ENCODE peak calls at places on chromosomes 11 and 22, in five cellular contexts. One of them, this sample, is unnamed.

GRCh38 chr11:34426766-34427170 is 12.0 kb upstream of the CAT start:
- ATAC-seq in CD8-positive, alpha-beta T cell: no peak
- ATAC-seq in lower lobe of right lung: no peak
- ATAC-seq in psoas muscle: peak
- ATAC-seq in A549: peak
- ATAC-seq in this sample: peak

GRCh38 chr11:27055065-27055682 is 14.6 kb downstream of the BBOX1 start:
- ATAC-seq in psoas muscle: no peak
- ATAC-seq in A549: peak
- ATAC-seq in CD8-positive, alpha-beta T cell: no peak
- ATAC-seq in lower lobe of right lung: no peak
- ATAC-seq in this sample: no peak

GRCh38 chr11:118207079-118207478 is 17.7 kb downstream of the JAML start:
- ATAC-seq in A549: no peak
- ATAC-seq in psoas muscle: no peak
- ATAC-seq in lower lobe of right lung: no peak
- ATAC-seq in CD8-positive, alpha-beta T cell: no peak
- ATAC-seq in this sample: no peak

GRCh38 chr22:30947821-30948454 is 20.6 kb downstream of the MORC2 start:
- ATAC-seq in A549: peak
- ATAC-seq in CD8-positive, alpha-beta T cell: peak
- ATAC-seq in psoas muscle: peak
- ATAC-seq in lower lobe of right lung: peak
- ATAC-seq in this sample: peak

GRCh38 chr11:107719557-107720304 is 7.9 kb upstream of the SLN start:
- ATAC-seq in A549: peak
- ATAC-seq in CD8-positive, alpha-beta T cell: no peak
- ATAC-seq in psoas muscle: peak
- ATAC-seq in lower lobe of right lung: no peak
- ATAC-seq in this sample: peak

GRCh38 chr22:45608763-45609180 is 62.9 kb upstream of the ATXN10 start:
- ATAC-seq in CD8-positive, alpha-beta T cell: peak
- ATAC-seq in A549: no peak
- ATAC-seq in lower lobe of right lung: no peak
- ATAC-seq in psoas muscle: peak
- ATAC-seq in this sample: no peak

GRCh38 chr22:23742505-23743264 is 8.2 kb downstream of the ZNF70 start:
- ATAC-seq in CD8-positive, alpha-beta T cell: no peak
- ATAC-seq in A549: no peak
- ATAC-seq in psoas muscle: peak
- ATAC-seq in lower lobe of right lung: no peak
- ATAC-seq in this sample: no peak

GRCh38 chr11:82927264-82927880 is 25.8 kb downstream of the DDIAS start:
- ATAC-seq in lower lobe of right lung: peak
- ATAC-seq in psoas muscle: no peak
- ATAC-seq in A549: peak
- ATAC-seq in CD8-positive, alpha-beta T cell: peak
- ATAC-seq in this sample: peak

GRCh38 chr11:57597971-57598830 is 716 bp downstream of the SERPING1 start:
- ATAC-seq in lower lobe of right lung: peak
- ATAC-seq in A549: peak
- ATAC-seq in psoas muscle: peak
- ATAC-seq in CD8-positive, alpha-beta T cell: no peak
- ATAC-seq in this sample: peak

GRCh38 chr11:92504004-92504403 is 279.4 kb downstream of the FAT3 start:
- ATAC-seq in A549: no peak
- ATAC-seq in lower lobe of right lung: no peak
- ATAC-seq in CD8-positive, alpha-beta T cell: no peak
- ATAC-seq in psoas muscle: no peak
- ATAC-seq in this sample: no peak

GRCh38 chr11:102767800-102768199 is 12.6 kb downstream of the MMP10 start:
- ATAC-seq in lower lobe of right lung: no peak
- ATAC-seq in psoas muscle: no peak
- ATAC-seq in A549: no peak
- ATAC-seq in CD8-positive, alpha-beta T cell: no peak
- ATAC-seq in this sample: no peak

GRCh38 chr11:78354741-78355705 is 62.6 kb downstream of the GAB2 start:
- ATAC-seq in CD8-positive, alpha-beta T cell: no peak
- ATAC-seq in lower lobe of right lung: peak
- ATAC-seq in A549: no peak
- ATAC-seq in psoas muscle: no peak
- ATAC-seq in this sample: no peak

GRCh38 chr22:45192701-45193187 is 29.0 kb downstream of the NUP50 start:
- ATAC-seq in psoas muscle: no peak
- ATAC-seq in lower lobe of right lung: no peak
- ATAC-seq in A549: peak
- ATAC-seq in CD8-positive, alpha-beta T cell: no peak
- ATAC-seq in this sample: no peak

GRCh38 chr22:40231618-40232313 is 54.0 kb downstream of the TNRC6B start:
- ATAC-seq in lower lobe of right lung: no peak
- ATAC-seq in CD8-positive, alpha-beta T cell: no peak
- ATAC-seq in psoas muscle: peak
- ATAC-seq in A549: no peak
- ATAC-seq in this sample: no peak

GRCh38 chr11:79678780-79679468 is 238.1 kb upstream of the TENM4 start:
- ATAC-seq in lower lobe of right lung: no peak
- ATAC-seq in A549: no peak
- ATAC-seq in psoas muscle: no peak
- ATAC-seq in CD8-positive, alpha-beta T cell: no peak
- ATAC-seq in this sample: no peak

DNA sequence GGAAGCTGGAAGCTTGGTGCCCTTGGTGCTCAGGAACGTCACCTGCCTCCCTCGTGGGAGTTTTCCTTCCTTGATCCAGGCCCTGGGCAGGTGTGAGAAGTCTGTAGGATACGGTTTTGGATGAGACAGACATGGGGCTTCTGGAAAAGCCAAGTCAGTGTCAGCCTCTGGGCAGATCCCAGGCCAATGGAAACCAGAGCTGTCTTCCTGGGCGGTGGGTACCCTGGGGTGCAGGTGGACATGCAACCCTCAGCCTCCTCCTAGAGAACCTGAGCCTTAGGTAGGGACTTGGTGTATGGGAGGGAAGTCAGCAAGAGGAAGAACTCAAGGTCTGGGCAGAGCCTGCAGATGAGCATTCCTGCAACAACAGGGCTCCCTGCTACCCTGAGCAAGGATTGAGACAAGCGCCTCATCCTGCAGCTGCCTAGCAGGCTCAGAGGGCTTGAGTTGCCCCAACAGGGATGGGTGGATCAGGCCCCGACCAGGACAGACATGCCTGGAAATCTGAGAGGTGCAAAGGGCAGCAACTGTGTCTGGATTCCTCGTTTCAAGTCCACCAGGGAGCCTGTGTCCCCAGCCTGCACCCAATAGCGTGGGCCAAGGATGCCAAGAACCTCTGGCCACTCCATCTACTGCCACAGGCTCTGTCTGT is 37.6 kb upstream of the SYT13 start:
- ATAC-seq in CD8-positive, alpha-beta T cell: no peak
- ATAC-seq in A549: no peak
- ATAC-seq in lower lobe of right lung: no peak
- ATAC-seq in psoas muscle: no peak
- ATAC-seq in this sample: no peak
- H3K27ac ChIP-seq in CD8-positive, alpha-beta T cell: no peak
- H3K27ac ChIP-seq in A549: no peak
- H3K27ac ChIP-seq in lower lobe of right lung: no peak
- H3K27ac ChIP-seq in psoas muscle: no peak
- H3K27ac ChIP-seq in this sample: no peak

GRCh38 chr11:93529707-93530467 is 13.3 kb downstream of the SMCO4 start:
- ATAC-seq in CD8-positive, alpha-beta T cell: no peak
- ATAC-seq in psoas muscle: no peak
- ATAC-seq in lower lobe of right lung: peak
- ATAC-seq in A549: no peak
- ATAC-seq in this sample: peak
- H3K27ac ChIP-seq in CD8-positive, alpha-beta T cell: no peak
- H3K27ac ChIP-seq in psoas muscle: peak
- H3K27ac ChIP-seq in lower lobe of right lung: peak
- H3K27ac ChIP-seq in A549: no peak
- H3K27ac ChIP-seq in this sample: peak

DNA sequence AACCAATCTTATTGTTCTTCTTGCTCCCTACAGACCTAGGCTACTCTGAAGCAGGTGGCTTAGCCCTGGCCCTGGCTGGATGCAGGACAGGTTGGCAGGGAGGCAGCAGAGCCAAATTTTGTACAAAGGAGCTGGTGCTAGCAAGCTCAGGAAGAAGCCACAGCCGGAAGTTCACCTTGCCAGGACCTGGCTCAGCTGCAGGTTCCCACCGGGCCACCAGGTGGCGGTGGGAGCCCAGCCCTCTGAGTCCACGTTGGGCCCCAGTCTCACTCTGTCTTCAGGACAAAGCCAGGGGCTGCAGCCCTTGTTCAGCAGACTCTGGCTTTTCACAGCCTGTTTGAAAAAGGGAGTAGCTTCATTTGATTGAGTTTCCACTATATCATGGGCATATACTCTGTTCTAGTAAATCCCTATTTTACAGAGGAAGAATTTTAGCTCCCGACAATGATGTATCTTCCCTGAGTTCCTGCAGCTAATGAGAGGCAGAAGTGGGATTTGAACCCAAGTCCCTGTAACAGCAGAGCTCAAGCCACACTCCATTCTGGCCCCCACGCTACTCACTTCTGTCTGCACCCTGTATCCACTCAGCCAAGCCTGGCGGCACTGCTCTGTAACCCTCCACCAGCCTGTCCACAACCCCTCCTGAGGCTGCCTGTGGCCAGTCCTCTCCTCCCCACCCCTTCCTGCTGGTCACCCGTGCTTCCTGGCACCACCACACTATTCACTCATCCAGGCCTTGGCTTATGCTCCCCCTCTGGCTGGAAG is 3.3 kb downstream of the TKFC start:
- ATAC-seq in psoas muscle: peak
- ATAC-seq in CD8-positive, alpha-beta T cell: peak
- ATAC-seq in lower lobe of right lung: peak
- ATAC-seq in A549: peak
- ATAC-seq in this sample: peak
- H3K27ac ChIP-seq in psoas muscle: peak
- H3K27ac ChIP-seq in CD8-positive, alpha-beta T cell: no peak
- H3K27ac ChIP-seq in lower lobe of right lung: peak
- H3K27ac ChIP-seq in A549: peak
- H3K27ac ChIP-seq in this sample: peak

GRCh38 chr11:128181090-128181485 is 406.3 kb downstream of the ETS1 start:
- ATAC-seq in psoas muscle: no peak
- ATAC-seq in lower lobe of right lung: no peak
- ATAC-seq in A549: no peak
- ATAC-seq in CD8-positive, alpha-beta T cell: no peak
- ATAC-seq in this sample: no peak
- H3K27ac ChIP-seq in psoas muscle: no peak
- H3K27ac ChIP-seq in lower lobe of right lung: no peak
- H3K27ac ChIP-seq in A549: peak
- H3K27ac ChIP-seq in CD8-positive, alpha-beta T cell: no peak
- H3K27ac ChIP-seq in this sample: no peak

GRCh38 chr11:406796-407650 is 7.8 kb downstream of the SIGIRR start:
- ATAC-seq in CD8-positive, alpha-beta T cell: peak
- ATAC-seq in psoas muscle: peak
- ATAC-seq in A549: peak
- ATAC-seq in lower lobe of right lung: peak
- ATAC-seq in this sample: peak

GRCh38 chr11:404551-405264 is 10.1 kb downstream of the SIGIRR start:
- ATAC-seq in CD8-positive, alpha-beta T cell: no peak
- ATAC-seq in psoas muscle: no peak
- ATAC-seq in lower lobe of right lung: no peak
- ATAC-seq in A549: no peak
- ATAC-seq in this sample: no peak

GRCh38 chr11:405323-405975 is 9.3 kb downstream of the SIGIRR start:
- ATAC-seq in A549: no peak
- ATAC-seq in lower lobe of right lung: no peak
- ATAC-seq in psoas muscle: no peak
- ATAC-seq in CD8-positive, alpha-beta T cell: no peak
- ATAC-seq in this sample: no peak

GRCh38 chr11:407651-408080 is 7.1 kb downstream of the SIGIRR start:
- ATAC-seq in CD8-positive, alpha-beta T cell: peak
- ATAC-seq in psoas muscle: peak
- ATAC-seq in A549: peak
- ATAC-seq in lower lobe of right lung: peak
- ATAC-seq in this sample: no peak

GRCh38 chr11:405976-406795 is 8.6 kb downstream of the SIGIRR start:
- ATAC-seq in CD8-positive, alpha-beta T cell: no peak
- ATAC-seq in psoas muscle: peak
- ATAC-seq in A549: peak
- ATAC-seq in lower lobe of right lung: peak
- ATAC-seq in this sample: no peak
- H3K27ac ChIP-seq in CD8-positive, alpha-beta T cell: peak
- H3K27ac ChIP-seq in psoas muscle: peak
- H3K27ac ChIP-seq in A549: peak
- H3K27ac ChIP-seq in lower lobe of right lung: peak
- H3K27ac ChIP-seq in this sample: peak

DNA sequence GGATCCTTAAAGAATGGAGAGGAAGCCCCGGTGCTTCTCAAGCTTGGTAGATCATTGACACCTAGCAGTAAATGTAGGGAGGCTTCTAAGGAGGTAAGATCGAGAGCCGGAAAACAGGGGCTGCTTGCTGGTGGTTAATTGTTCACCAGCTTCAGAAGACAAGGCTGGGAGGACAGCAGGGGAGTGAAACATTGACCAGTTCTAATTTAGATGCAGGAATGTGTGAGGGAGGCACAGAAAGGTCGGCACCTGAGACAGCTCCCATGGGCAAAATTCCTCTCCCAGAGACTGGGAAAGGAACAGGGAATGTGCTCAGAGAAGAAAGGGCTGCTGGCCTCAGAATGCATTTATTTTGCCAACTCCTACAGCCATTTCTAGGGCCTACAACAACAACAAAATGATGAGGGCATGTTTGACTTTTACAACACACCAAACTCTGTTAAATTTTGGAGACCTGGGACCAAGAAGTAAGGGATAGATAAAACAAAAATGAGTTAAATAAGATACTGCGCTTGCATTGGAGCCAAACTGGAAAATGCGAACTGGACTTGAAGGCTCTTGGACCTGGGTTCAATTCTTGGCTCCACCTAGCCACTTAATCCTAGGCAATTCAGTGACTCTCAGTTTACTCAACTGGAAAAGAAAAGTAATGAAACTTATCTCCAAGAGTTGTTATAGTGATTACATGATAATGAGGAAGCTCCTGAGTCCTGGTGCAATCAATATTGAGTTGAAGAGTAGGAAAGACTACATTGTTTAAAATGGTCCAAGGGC is 31.0 kb downstream of the FZD4 start:
- ATAC-seq in psoas muscle: no peak
- ATAC-seq in lower lobe of right lung: no peak
- ATAC-seq in A549: peak
- ATAC-seq in CD8-positive, alpha-beta T cell: no peak
- ATAC-seq in this sample: no peak
- H3K27ac ChIP-seq in psoas muscle: no peak
- H3K27ac ChIP-seq in lower lobe of right lung: peak
- H3K27ac ChIP-seq in A549: no peak
- H3K27ac ChIP-seq in CD8-positive, alpha-beta T cell: no peak
- H3K27ac ChIP-seq in this sample: peak

GRCh38 chr11:86591631-86592030 is 80.8 kb downstream of the ME3 start:
- ATAC-seq in CD8-positive, alpha-beta T cell: no peak
- ATAC-seq in A549: no peak
- ATAC-seq in lower lobe of right lung: no peak
- ATAC-seq in psoas muscle: no peak
- ATAC-seq in this sample: no peak
- H3K27ac ChIP-seq in CD8-positive, alpha-beta T cell: no peak
- H3K27ac ChIP-seq in A549: peak
- H3K27ac ChIP-seq in lower lobe of right lung: peak
- H3K27ac ChIP-seq in psoas muscle: no peak
- H3K27ac ChIP-seq in this sample: peak

This sample was measured in gastroesophageal sphincter.